ENCODE peak calls at places on chromosomes 2 and 18, in ten cellular contexts. E, W, B, T, A, Q, H, U, K and O are unnamed samples. For H3K4me1, the result is how much of the 10 kb centered on the place peaks cover.

GRCh38 chr2:186968277-186968676 is 119.3 kb upstream of the ZSWIM2 start:
- DNase-seq in A (no peak), Q (no peak), H (peak), T (no peak), E (no peak), U (no peak), K (no peak), B (no peak), W (no peak), O (no peak)

GRCh38 chr2:211930331-211930730 is 608.3 kb downstream of the ERBB4 start:
- DNase-seq in Q (no peak), T (no peak), H (peak), E (no peak), B (no peak), U (no peak), K (no peak), A (no peak), W (no peak), O (no peak)

GRCh38 chr2:88212251-88212790 is 42.2 kb downstream of the THNSL2 start:
- DNase-seq in A (no peak), H (no peak), W (no peak), U (peak), T (no peak), E (no peak), Q (no peak), B (no peak), K (no peak), O (no peak)

GRCh38 chr2:32357545-32358482 is 991 bp downstream of the BIRC6 start:
- DNase-seq in T (peak), K (peak), Q (peak), U (peak), B (no peak), A (peak), E (peak), W (peak), H (no peak), O (peak)

GRCh38 chr2:18435425-18436037 is 124.9 kb downstream of the RDH14 start:
- DNase-seq in A (peak), U (peak), Q (no peak), T (peak), K (no peak), B (no peak), E (no peak), W (peak), H (no peak), O (no peak)

GRCh38 chr2:38374978-38375377 is 2.1 kb downstream of the ATL2 start:
- DNase-seq in T (no peak), E (no peak), U (no peak), B (no peak), W (no peak), Q (no peak), K (peak), A (no peak), H (no peak), O (no peak)

GRCh38 chr18:45169610-45170009 is 445.7 kb upstream of the SLC14A2 start:
- DNase-seq in B (peak), A (no peak), Q (no peak), E (no peak), K (no peak), W (peak), H (no peak), U (peak), T (no peak), O (no peak)

GRCh38 chr18:74994502-74995403 is 214.2 kb downstream of the PTGR3 start:
- DNase-seq in U (peak), W (no peak), B (no peak), A (no peak), Q (no peak), K (no peak), H (peak), E (no peak), T (no peak), O (no peak)

GRCh38 chr2:182048088-182048487 is 62.4 kb downstream of the PPP1R1C start:
- DNase-seq in H (no peak), U (no peak), B (no peak), K (no peak), W (no peak), E (no peak), Q (no peak), T (no peak), A (no peak), O (no peak)

GRCh38 chr2:176182671-176183070 is 5.8 kb upstream of the HOXD1 start:
- DNase-seq in K (no peak), A (no peak), U (no peak), T (no peak), H (no peak), E (no peak), B (no peak), W (no peak), Q (no peak), O (no peak)

GRCh38 chr2:239396881-239397681 is 3.7 kb downstream of the HDAC4 start:
- DNase-seq in Q (no peak), T (peak), K (peak), U (no peak), E (no peak), H (no peak), A (no peak), B (no peak), W (no peak), O (peak)

GRCh38 chr2:158214431-158214830 is 112.8 kb downstream of the UPP2 start:
- DNase-seq in H (no peak), A (no peak), K (no peak), W (peak), U (peak), B (no peak), T (no peak), Q (no peak), E (no peak), O (no peak)

GRCh38 chr2:88442501-88442900 is 10.0 kb downstream of the FOXI3 start:
- DNase-seq in B (no peak), K (no peak), A (no peak), T (no peak), Q (no peak), E (no peak), U (no peak), H (no peak), W (no peak), O (no peak)

GRCh38 chr2:170235860-170236638 is 58.1 kb downstream of the MYO3B start:
- DNase-seq in Q (no peak), B (no peak), U (peak), A (peak), K (no peak), T (peak), E (no peak), H (no peak), W (peak), O (no peak)

GRCh38 chr2:191983186-191983585 is 136.3 kb upstream of the CAVIN2 start:
- DNase-seq in U (no peak), K (no peak), Q (no peak), E (no peak), H (no peak), B (no peak), T (no peak), W (no peak), A (no peak), O (no peak)

GRCh38 chr2:177241771-177242135 is 22.8 kb downstream of the NFE2L2 start:
- DNase-seq in A (no peak), W (no peak), E (no peak), Q (no peak), U (peak), B (no peak), T (no peak), H (no peak), K (no peak), O (no peak)

GRCh38 chr2:238425979-238426567 is 654 bp upstream of the ASB1 start:
- DNase-seq in Q (peak), U (peak), K (no peak), E (peak), B (no peak), H (no peak), W (peak), A (no peak), T (no peak), O (peak)

GRCh38 chr2:203061346-203061745 is 46.7 kb downstream of the NBEAL1 start:
- DNase-seq in A (no peak), K (no peak), Q (no peak), U (peak), W (peak), T (no peak), H (no peak), E (no peak), B (no peak), O (no peak)

GRCh38 chr18:44895176-44895798 is 214.6 kb downstream of the SETBP1 start:
- DNase-seq in T (no peak), U (peak), W (peak), E (no peak), H (peak), Q (no peak), A (peak), K (no peak), B (no peak), O (peak)

GRCh38 chr2:3223080-3223923 is 154.3 kb downstream of the EIPR1 start:
- DNase-seq in U (peak), Q (no peak), B (no peak), T (no peak), H (peak), W (no peak), A (no peak), E (no peak), K (no peak), O (no peak)

GRCh38 chr2:233025706-233026105 is 6.8 kb upstream of the NEU2 start:
- DNase-seq in B (no peak), A (no peak), Q (no peak), U (peak), T (no peak), E (peak), H (no peak), W (no peak), K (no peak), O (no peak)

GRCh38 chr2:121191191-121192170 is 93.5 kb downstream of the TFCP2L1 start:
- DNase-seq in U (no peak), K (no peak), T (no peak), Q (no peak), E (peak), B (no peak), A (no peak), H (no peak), W (no peak), O (no peak)

GRCh38 chr18:2953935-2954641 is 58.9 kb downstream of the LPIN2 start:
- DNase-seq in Q (no peak), K (no peak), W (no peak), E (no peak), T (no peak), U (no peak), B (no peak), A (no peak), H (no peak), O (no peak)

GRCh38 chr18:26621161-26622026 is 73.0 kb upstream of the KCTD1 start:
- DNase-seq in K (peak), U (peak), A (peak), W (peak), H (no peak), E (no peak), T (peak), Q (peak), B (peak), O (peak)

GRCh38 chr2:157256621-157257020 is 884 bp upstream of the GALNT5 start:
- DNase-seq in A (no peak), E (no peak), B (no peak), Q (no peak), K (no peak), U (peak), H (peak), W (no peak), T (no peak), O (no peak)

GRCh38 chr18:62952807-62953206 is 237.5 kb downstream of the PHLPP1 start:
- DNase-seq in W (no peak), E (no peak), H (no peak), B (no peak), A (no peak), K (no peak), U (no peak), T (no peak), Q (no peak), O (no peak)

GRCh38 chr2:85797959-85798358 is 44.2 kb downstream of the ATOH8 start:
- DNase-seq in W (no peak), B (no peak), U (peak), E (no peak), A (no peak), T (no peak), K (no peak), Q (no peak), H (no peak), O (no peak)

GRCh38 chr18:29164020-29164706 is 987.2 kb upstream of the CDH2 start:
- DNase-seq in H (no peak), E (no peak), W (peak), K (no peak), U (peak), A (no peak), Q (no peak), T (no peak), B (no peak), O (no peak)

DNA sequence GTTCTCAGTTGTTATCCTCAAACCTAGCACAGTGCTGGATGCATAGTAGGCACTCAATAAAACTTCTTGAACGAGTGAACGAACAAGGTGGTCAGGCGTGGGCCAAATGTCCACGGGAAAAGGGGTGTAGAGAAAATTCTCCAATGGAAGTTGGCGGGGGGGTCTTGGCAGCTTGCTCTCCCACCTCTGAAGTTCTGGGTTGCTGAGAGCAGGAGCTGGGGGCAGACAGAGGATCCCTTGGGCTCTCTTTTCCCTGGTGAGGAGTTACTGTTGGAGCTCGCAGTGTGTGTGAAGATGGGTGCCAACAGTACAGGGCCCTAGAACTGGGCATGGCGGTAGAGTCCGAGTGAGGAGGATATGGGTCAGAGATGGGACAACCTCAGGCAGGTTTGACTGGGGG is 2.3 kb upstream of the CRYBA2 start:
- DNase-seq in Q (no peak), W (no peak), T (no peak), E (no peak), K (no peak), B (no peak), H (no peak), A (no peak), U (no peak), O (no peak)
- H3K4me3 ChIP-seq in Q (no peak), W (no peak), T (no peak), E (no peak), K (no peak), B (no peak), H (no peak), A (no peak), U (no peak), O (no peak)

GRCh38 chr18:13422541-13423147 is 204.1 kb downstream of the LDLRAD4 start:
- DNase-seq in U (no peak), E (no peak), A (no peak), K (no peak), Q (no peak), B (no peak), H (no peak), T (no peak), W (no peak), O (no peak)
- H3K4me1 ChIP-seq in U (under half), E (under half), A (half or more), K (under half), Q (under half), B (under half), H (under half), T (under half), W (under half), O (under half)

DNA sequence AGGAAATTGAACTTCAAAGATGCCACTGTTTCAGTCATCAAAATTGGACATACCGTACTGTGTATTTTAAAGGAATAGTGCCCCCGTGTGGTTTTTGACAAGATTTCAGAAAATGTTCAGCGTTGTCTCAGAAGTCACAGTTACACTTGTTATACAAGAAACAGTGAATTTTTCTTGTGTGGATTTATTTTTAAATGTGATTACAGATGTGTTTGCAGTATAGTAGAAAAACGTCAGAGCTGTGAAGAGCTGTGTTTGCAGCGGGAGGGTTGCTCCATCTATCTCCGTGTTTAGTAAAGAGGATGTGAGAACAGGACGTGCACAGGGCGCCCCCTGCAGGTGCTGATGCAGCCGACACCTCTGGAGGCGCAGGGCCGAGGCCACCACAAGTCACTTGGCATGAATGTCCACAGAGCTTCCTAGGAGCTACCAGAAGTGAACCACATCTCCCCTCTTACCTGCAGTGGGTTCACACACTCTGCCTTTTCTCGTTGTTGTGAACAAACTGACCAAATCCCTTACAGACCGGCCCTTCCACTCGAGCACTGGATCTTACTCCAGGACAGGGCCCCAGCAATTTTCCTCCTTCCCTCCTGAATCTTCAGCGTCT is 73.1 kb downstream of the CACNB4 start:
- DNase-seq in W (peak), H (peak), B (peak), A (peak), K (peak), Q (peak), T (peak), U (peak), E (peak), O (peak)
- H3K4me3 ChIP-seq in W (peak), H (no peak), B (peak), A (no peak), K (no peak), Q (no peak), T (peak), U (peak), E (peak), O (peak)

DNA sequence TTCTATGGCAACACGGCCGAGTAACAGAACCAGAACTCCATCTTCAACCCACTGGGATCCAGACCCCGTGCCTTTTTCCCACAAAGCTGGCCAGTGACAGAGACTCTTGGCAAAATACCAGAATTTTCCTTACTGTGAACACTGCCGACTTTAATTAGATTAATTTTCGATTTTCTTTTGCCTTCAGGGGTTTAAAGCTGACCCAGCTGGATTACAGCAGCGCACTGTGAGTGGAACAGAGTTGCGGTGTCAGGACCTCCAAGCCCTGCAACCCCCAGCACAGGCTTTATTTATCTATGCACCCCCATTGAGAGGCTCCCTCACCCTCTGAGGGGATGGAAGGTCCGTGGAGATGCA is 36.4 kb downstream of the CTIF start:
- DNase-seq in E (no peak), U (peak), A (no peak), W (no peak), B (no peak), H (no peak), K (no peak), T (no peak), Q (no peak), O (no peak)
- H3K4me1 ChIP-seq in E (under half), U (under half), A (under half), W (under half), B (under half), H (under half), K (under half), T (under half), Q (under half), O (under half)

DNA sequence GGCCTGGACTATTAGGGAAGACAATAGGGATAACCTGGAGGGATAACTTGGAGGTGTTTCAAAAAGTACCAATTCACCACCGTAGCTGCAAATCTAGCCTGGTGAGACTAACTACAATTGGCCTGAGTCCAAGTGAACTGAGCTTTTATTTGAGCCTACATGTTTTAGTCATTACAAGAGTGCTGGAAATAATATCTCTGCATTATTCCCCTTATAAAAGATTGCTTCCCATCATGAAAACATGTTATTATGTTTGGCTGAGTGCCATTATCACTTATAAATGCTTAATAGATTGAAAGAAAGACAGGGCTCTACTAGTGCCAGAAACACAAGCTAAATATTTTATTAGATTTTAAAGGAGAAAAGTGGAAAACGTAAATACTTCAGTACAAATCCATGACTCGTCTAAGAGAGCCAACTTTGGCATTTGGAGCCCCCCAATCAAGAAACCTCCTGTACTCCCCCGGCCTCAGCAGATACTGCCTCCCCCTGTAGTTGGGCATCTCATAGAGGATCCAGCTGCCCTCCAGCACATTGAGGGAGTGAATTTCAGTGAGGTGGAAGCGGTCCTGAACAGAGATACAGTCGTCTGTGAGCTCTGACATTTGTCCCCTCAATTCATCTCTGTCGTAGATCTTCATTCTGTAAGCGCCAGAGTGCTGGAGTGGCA is 3.6 kb downstream of the CRYGB start:
- DNase-seq in Q (no peak), A (no peak), K (no peak), B (no peak), H (no peak), E (no peak), T (no peak), U (peak), W (no peak), O (no peak)
- H3K4me3 ChIP-seq in Q (no peak), A (no peak), K (no peak), B (no peak), H (no peak), E (no peak), T (no peak), U (no peak), W (no peak), O (no peak)

GRCh38 chr18:77096031-77096371 is 36.6 kb downstream of the MBP start:
- DNase-seq in Q (no peak), E (no peak), U (no peak), H (no peak), K (no peak), W (no peak), T (no peak), B (no peak), A (no peak), O (no peak)
- H3K4me1 ChIP-seq in Q (under half), E (half or more), U (under half), H (half or more), K (under half), W (under half), T (under half), B (under half), A (under half), O (half or more)